ENCODE peak calls at places on chromosomes 7 and 10, in seven cellular contexts. Z is GM13977; F is NCI-H1092; X is stimulated activated CD8-positive, alpha-beta memory T cell treated with anti-CD3 and anti-CD28 coated beads, Interleukin-12 subunit alpha, Interleukin-12 subunit beta, amount 100 ng/mL, for 1 hour; T is NCI-H1930; P is amniotic epithelial cell; V is AG09309. R is an unnamed sample.

GRCh38 chr10:107091126-107091525 is 73.4 kb downstream of the SORCS1 start:
- DNase-seq in V (no peak), F (no peak), P (no peak), X (no peak), Z (no peak), T (no peak), R (no peak)

GRCh38 chr7:73308074-73308664 is 457 bp downstream of the NSUN5 start:
- DNase-seq in X (no peak), T (no peak), P (no peak), Z (peak), V (no peak), F (no peak), R (no peak)

GRCh38 chr7:144834516-144835165 is 1.2 kb downstream of the TPK1 start:
- DNase-seq in X (no peak), P (peak), Z (peak), F (peak), T (no peak), V (no peak), R (no peak)

GRCh38 chr7:41220275-41220674 is 482.6 kb downstream of the INHBA start:
- DNase-seq in Z (no peak), F (no peak), P (no peak), X (no peak), V (no peak), T (no peak), R (no peak)

GRCh38 chr7:6175642-6176041 is 96.8 kb downstream of the CYTH3 start:
- DNase-seq in P (peak), F (no peak), X (no peak), T (no peak), Z (no peak), V (peak), R (no peak)

GRCh38 chr7:37495574-37496184 is 47.0 kb upstream of the ELMO1 start:
- DNase-seq in T (no peak), V (no peak), Z (peak), X (no peak), P (peak), F (no peak), R (no peak)

GRCh38 chr7:74452748-74453320 is 872 bp upstream of the GTF2IRD1 start:
- DNase-seq in X (no peak), Z (peak), T (no peak), F (no peak), V (no peak), P (peak), R (no peak)

GRCh38 chr10:43809211-43809930 is 160.7 kb upstream of the ZNF32 start:
- DNase-seq in P (peak), Z (no peak), X (no peak), F (no peak), V (peak), T (no peak), R (no peak)

GRCh38 chr7:39413866-39414668 is 152.1 kb upstream of the YAE1 start:
- DNase-seq in Z (peak), T (peak), F (peak), V (no peak), X (no peak), P (peak), R (no peak)

GRCh38 chr7:24417526-24418120 is 133.6 kb downstream of the NPY start:
- DNase-seq in F (no peak), V (no peak), P (no peak), Z (no peak), X (no peak), T (no peak), R (no peak)

GRCh38 chr7:33636359-33636758 is 269.0 kb upstream of the BMPER start:
- DNase-seq in X (no peak), T (no peak), F (no peak), P (no peak), V (no peak), Z (no peak), R (no peak)